ENCODE peak calls at places on chromosome 14, in seven cellular contexts. M, E, H, Y, U, N and R are unnamed samples.

GRCh38 chr14:77203611-77204456 is 22.2 kb downstream of the TMEM63C start:
- DNase-seq in Y (no peak), N (no peak), M (no peak), E (no peak), U (no peak), H (no peak), R (no peak)

GRCh38 chr14:75306917-75307699 is 28.5 kb downstream of the FOS start:
- DNase-seq in M (no peak), N (peak), U (no peak), Y (no peak), E (no peak), H (no peak), R (no peak)

GRCh38 chr14:65482769-65483438 is 70.4 kb downstream of the FUT8 start:
- DNase-seq in N (no peak), U (no peak), H (no peak), Y (no peak), E (no peak), M (no peak), R (no peak)

GRCh38 chr14:31572955-31573354 is 11.8 kb downstream of the NUBPL start:
- DNase-seq in N (no peak), M (no peak), Y (no peak), E (no peak), U (no peak), H (no peak), R (no peak)

GRCh38 chr14:100765296-100765695 is 38.6 kb downstream of the DLK1 start:
- DNase-seq in U (no peak), N (no peak), E (no peak), M (no peak), Y (no peak), H (no peak), R (no peak)

GRCh38 chr14:91953170-91953985 is 5.9 kb upstream of the FBLN5 start:
- DNase-seq in U (no peak), M (no peak), E (no peak), H (no peak), Y (no peak), N (no peak), R (no peak)

GRCh38 chr14:65949711-65950516 is 536.3 kb upstream of the CCDC196 start:
- DNase-seq in N (no peak), E (no peak), M (no peak), Y (no peak), H (peak), U (no peak), R (peak)

GRCh38 chr14:73764881-73765280 is 50.7 kb upstream of the PNMA1 start:
- DNase-seq in M (no peak), H (no peak), E (no peak), U (no peak), N (peak), Y (no peak), R (peak)